ENCODE peak calls at places on chromosome 20, in four cellular contexts. One of them, this sample, is unnamed.
A peak's percentile ranks its signal among the peaks of the same experiment; 100 is the strongest.

GRCh38 chr20:41956316-41957050 is 338.3 kb upstream of the CHD6 start:
- DNase-seq in cardiac muscle cell: peak; percentile 23
- DNase-seq in mammary epithelial cell: no peak
- DNase-seq in GM23338: peak; percentile 2
- DNase-seq in this sample: peak; percentile 1

GRCh38 chr20:40359127-40359892 is 329.7 kb downstream of the MAFB start:
- DNase-seq in cardiac muscle cell: no peak
- DNase-seq in mammary epithelial cell: no peak
- DNase-seq in GM23338: no peak
- DNase-seq in this sample: no peak

GRCh38 chr20:25015986-25016385 is 23.4 kb upstream of the APMAP start:
- DNase-seq in cardiac muscle cell: no peak
- DNase-seq in mammary epithelial cell: no peak
- DNase-seq in GM23338: no peak
- DNase-seq in this sample: no peak

GRCh38 chr20:34404803-34405202 is 41.7 kb downstream of the ITCH start:
- DNase-seq in cardiac muscle cell: no peak
- DNase-seq in mammary epithelial cell: no peak
- DNase-seq in GM23338: no peak
- DNase-seq in this sample: no peak

GRCh38 chr20:50694379-50695143 is 3.2 kb upstream of the RIPOR3 start:
- DNase-seq in cardiac muscle cell: no peak
- DNase-seq in mammary epithelial cell: peak; percentile 38
- DNase-seq in GM23338: no peak
- DNase-seq in this sample: peak; percentile 51

GRCh38 chr20:23214903-23215302 is 128.8 kb upstream of the CD93 start:
- DNase-seq in cardiac muscle cell: no peak
- DNase-seq in mammary epithelial cell: no peak
- DNase-seq in GM23338: no peak
- DNase-seq in this sample: no peak

GRCh38 chr20:40173877-40174276 is 515.2 kb downstream of the MAFB start:
- DNase-seq in cardiac muscle cell: no peak
- DNase-seq in mammary epithelial cell: no peak
- DNase-seq in GM23338: no peak
- DNase-seq in this sample: no peak

GRCh38 chr20:63714858-63715257 is 7.0 kb downstream of the ZGPAT start:
- DNase-seq in cardiac muscle cell: no peak
- DNase-seq in mammary epithelial cell: no peak
- DNase-seq in GM23338: no peak
- DNase-seq in this sample: no peak

GRCh38 chr20:43911066-43911465 is 3.6 kb upstream of the TOX2 start:
- DNase-seq in cardiac muscle cell: peak; percentile 78
- DNase-seq in mammary epithelial cell: peak; percentile 76
- DNase-seq in GM23338: peak; percentile 13
- DNase-seq in this sample: peak; percentile 74

GRCh38 chr20:58584881-58585752 is 66.0 kb upstream of the STX16 start:
- DNase-seq in cardiac muscle cell: peak; percentile 42
- DNase-seq in mammary epithelial cell: no peak
- DNase-seq in GM23338: peak; percentile 25
- DNase-seq in this sample: no peak

GRCh38 chr20:17437251-17437650 is 93.9 kb downstream of the BFSP1 start:
- DNase-seq in cardiac muscle cell: no peak
- DNase-seq in mammary epithelial cell: no peak
- DNase-seq in GM23338: no peak
- DNase-seq in this sample: no peak

GRCh38 chr20:17438436-17439039 is 92.6 kb downstream of the BFSP1 start:
- DNase-seq in cardiac muscle cell: no peak
- DNase-seq in mammary epithelial cell: no peak
- DNase-seq in GM23338: peak; percentile 42
- DNase-seq in this sample: no peak

GRCh38 chr20:17442588-17442987 is 88.6 kb downstream of the BFSP1 start:
- DNase-seq in cardiac muscle cell: no peak
- DNase-seq in mammary epithelial cell: no peak
- DNase-seq in GM23338: peak; percentile 86
- DNase-seq in this sample: no peak

GRCh38 chr20:17441745-17442144 is 89.4 kb downstream of the BFSP1 start:
- DNase-seq in cardiac muscle cell: no peak
- DNase-seq in mammary epithelial cell: no peak
- DNase-seq in GM23338: no peak
- DNase-seq in this sample: no peak

DNA sequence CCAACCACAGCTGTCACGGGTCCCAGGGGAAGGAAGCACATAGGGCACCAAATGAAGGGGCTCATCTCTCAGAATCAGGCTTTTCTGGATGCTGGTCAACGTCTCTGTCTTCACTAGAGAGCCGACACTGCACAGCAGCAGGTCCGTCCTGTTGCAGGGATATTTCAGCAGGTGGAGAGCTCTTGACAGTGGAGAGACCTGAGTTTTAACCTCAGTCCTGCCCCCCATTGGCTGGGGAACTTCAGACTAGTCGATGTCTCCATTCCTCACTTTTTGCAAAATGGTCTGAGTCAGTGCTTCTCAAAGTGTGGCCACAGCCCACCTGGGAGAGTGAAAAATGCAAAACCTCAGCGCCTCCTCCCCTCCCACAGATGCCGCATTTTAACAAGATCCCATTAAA is 91.3 kb downstream of the BFSP1 start:
- DNase-seq in cardiac muscle cell: no peak
- DNase-seq in mammary epithelial cell: no peak
- DNase-seq in GM23338: no peak
- DNase-seq in this sample: no peak
- TF ChIP-seq CTCF in cardiac muscle cell: no peak
- TF ChIP-seq CTCF in mammary epithelial cell: no peak
- TF ChIP-seq CTCF in GM23338: no peak
- TF ChIP-seq CTCF in this sample: no peak

GRCh38 chr20:17966432-17967312 is 1.9 kb downstream of the SNX5 start:
- DNase-seq in cardiac muscle cell: peak; percentile 64
- DNase-seq in mammary epithelial cell: peak; percentile 36
- DNase-seq in GM23338: peak; percentile 33
- DNase-seq in this sample: peak; percentile 46
- H3K4me3 ChIP-seq in cardiac muscle cell: peak overlapping the region; percentile 95
- H3K4me3 ChIP-seq in mammary epithelial cell: peak overlapping the region; percentile 91
- H3K4me3 ChIP-seq in GM23338: peak overlapping the region; percentile 70
- H3K4me3 ChIP-seq in this sample: peak overlapping the region; percentile 93

DNA sequence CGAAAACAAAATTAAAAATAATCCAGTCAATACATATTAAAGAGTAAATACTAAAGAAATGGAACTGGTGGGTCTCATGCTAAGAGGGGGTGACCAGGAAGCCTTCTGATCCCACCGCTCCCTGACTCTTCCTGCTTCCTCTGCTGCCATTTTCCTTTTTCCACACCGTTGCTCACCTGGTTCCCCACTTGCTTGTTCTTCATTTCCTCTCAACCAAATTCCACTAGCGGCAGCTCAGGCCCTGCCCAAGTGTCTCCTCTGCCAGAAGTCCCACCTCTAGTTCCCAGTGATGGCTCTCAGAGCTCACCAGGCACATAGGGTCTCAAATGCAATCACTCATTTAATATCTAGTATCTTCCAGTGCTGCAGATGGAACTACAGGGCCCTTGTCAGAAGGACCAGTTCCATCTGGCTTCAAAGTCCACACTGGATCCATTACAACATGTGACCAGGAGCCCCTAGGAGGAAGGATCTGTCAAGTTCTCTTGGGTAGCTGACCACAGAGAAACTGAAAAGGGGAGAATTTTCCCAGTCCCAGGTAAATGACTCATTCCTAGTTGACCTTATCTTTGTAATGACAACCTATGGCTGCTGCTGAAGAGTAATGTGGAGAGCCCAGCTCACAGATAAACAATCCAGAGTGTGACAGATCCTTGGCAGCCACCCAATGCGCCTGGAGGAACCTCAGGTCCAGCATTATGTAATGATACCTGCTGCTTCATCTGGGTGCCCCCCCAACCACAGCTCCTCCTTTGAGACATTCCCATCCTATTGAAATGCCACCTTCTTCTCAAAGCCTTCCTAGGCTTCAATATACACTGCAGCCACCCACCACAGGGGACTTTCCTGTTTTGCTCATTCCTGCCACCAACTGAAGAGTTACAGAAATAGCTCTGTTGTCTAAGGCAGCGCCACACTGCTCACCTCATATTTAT is 38.2 kb downstream of the ELMO2 start:
- DNase-seq in cardiac muscle cell: no peak
- DNase-seq in mammary epithelial cell: peak; percentile 75
- DNase-seq in GM23338: no peak
- DNase-seq in this sample: peak; percentile 31
- H3K36me3 ChIP-seq in cardiac muscle cell: peaks cover 49% of the 10 kb centered on the region
- H3K36me3 ChIP-seq in mammary epithelial cell: peaks cover 20% of the 10 kb centered on the region
- H3K36me3 ChIP-seq in GM23338: peaks cover 21% of the 10 kb centered on the region
- H3K36me3 ChIP-seq in this sample: peaks cover 19% of the 10 kb centered on the region

GRCh38 chr20:53579266-53579580 is 14.4 kb downstream of the ZNF217 start:
- DNase-seq in cardiac muscle cell: no peak
- DNase-seq in mammary epithelial cell: no peak
- DNase-seq in GM23338: no peak
- DNase-seq in this sample: no peak

GRCh38 chr20:53578492-53579222 is 15.0 kb downstream of the ZNF217 start:
- DNase-seq in cardiac muscle cell: peak; percentile 95
- DNase-seq in mammary epithelial cell: peak; percentile 75
- DNase-seq in GM23338: peak; percentile 96
- DNase-seq in this sample: peak; percentile 80

GRCh38 chr20:53580376-53581111 is 13.1 kb downstream of the ZNF217 start:
- DNase-seq in cardiac muscle cell: no peak
- DNase-seq in mammary epithelial cell: no peak
- DNase-seq in GM23338: no peak
- DNase-seq in this sample: no peak

GRCh38 chr20:53581444-53582311 is 12.0 kb downstream of the ZNF217 start:
- DNase-seq in cardiac muscle cell: no peak
- DNase-seq in mammary epithelial cell: no peak
- DNase-seq in GM23338: no peak
- DNase-seq in this sample: no peak

GRCh38 chr20:53579581-53580375 is 13.9 kb downstream of the ZNF217 start:
- DNase-seq in cardiac muscle cell: peak; percentile 88
- DNase-seq in mammary epithelial cell: peak; percentile 80
- DNase-seq in GM23338: no peak
- DNase-seq in this sample: peak; percentile 87
- TF ChIP-seq CTCF in cardiac muscle cell: no peak
- TF ChIP-seq CTCF in mammary epithelial cell: no peak
- TF ChIP-seq CTCF in GM23338: no peak
- TF ChIP-seq CTCF in this sample: peak; percentile 4

GRCh38 chr20:36473164-36473563 is 68.2 kb upstream of the MYL9 start:
- DNase-seq in cardiac muscle cell: no peak
- DNase-seq in mammary epithelial cell: no peak
- DNase-seq in GM23338: no peak
- DNase-seq in this sample: no peak
- H3K4me3 ChIP-seq in cardiac muscle cell: no peak overlapping the region
- H3K4me3 ChIP-seq in mammary epithelial cell: no peak overlapping the region
- H3K4me3 ChIP-seq in GM23338: no peak overlapping the region
- H3K4me3 ChIP-seq in this sample: no peak overlapping the region